ENCODE peak calls at places on chromosomes 2 and 18, in six cellular contexts. W, Z, E, O, N and G are unnamed samples.

GRCh38 chr2:67388680-67389079 is 8.5 kb upstream of the ETAA1 start:
- DNase-seq in W (no peak), Z (no peak), E (no peak), O (no peak), N (no peak), G (no peak)

GRCh38 chr2:26585966-26586365 is 55.2 kb downstream of the CIB4 start:
- DNase-seq in W (no peak), Z (no peak), E (no peak), O (no peak), N (no peak), G (no peak)

GRCh38 chr2:174931724-174932123 is 73.5 kb downstream of the CHN1 start:
- DNase-seq in W (no peak), Z (no peak), E (no peak), O (no peak), N (no peak), G (no peak)

GRCh38 chr2:102661846-102662245 is 42.5 kb downstream of the SLC9A2 start:
- DNase-seq in W (no peak), Z (no peak), E (no peak), O (no peak), N (no peak), G (no peak)

GRCh38 chr2:68769586-68770270 is 35.1 kb downstream of the ARHGAP25 start:
- DNase-seq in W (no peak), Z (no peak), E (no peak), O (no peak), N (no peak), G (no peak)

GRCh38 chr2:203594541-203594940 is 59.4 kb upstream of the RAPH1 start:
- DNase-seq in W (no peak), Z (no peak), E (no peak), O (no peak), N (no peak), G (no peak)

GRCh38 chr2:7288484-7288883 is 371.3 kb downstream of the RNF144A start:
- DNase-seq in W (no peak), Z (no peak), E (no peak), O (no peak), N (no peak), G (no peak)

GRCh38 chr2:233800231-233800630 is 22.1 kb downstream of the MROH2A start:
- DNase-seq in W (no peak), Z (no peak), E (no peak), O (no peak), N (no peak), G (no peak)

GRCh38 chr2:172710584-172711024 is 25.0 kb upstream of the RAPGEF4 start:
- DNase-seq in W (no peak), Z (peak; percentile 16), E (peak; percentile 44), O (peak; percentile 51), N (no peak), G (no peak)

GRCh38 chr2:130972410-130972809 is 120.8 kb downstream of the FAM168B start:
- DNase-seq in W (no peak), Z (no peak), E (peak; percentile 18), O (no peak), N (no peak), G (peak; percentile 75)

GRCh38 chr2:111946294-111947114 is 48.1 kb downstream of the MERTK start:
- DNase-seq in W (no peak), Z (no peak), E (no peak), O (no peak), N (no peak), G (no peak)

GRCh38 chr2:57890993-57891688 is 155.5 kb upstream of the VRK2 start:
- DNase-seq in W (no peak), Z (no peak), E (no peak), O (no peak), N (no peak), G (no peak)

GRCh38 chr2:35503311-35503710 is 852.3 kb upstream of the CRIM1 start:
- DNase-seq in W (no peak), Z (no peak), E (no peak), O (no peak), N (no peak), G (no peak)

GRCh38 chr18:45688834-45689233 is 35.1 kb upstream of the SLC14A1 start:
- DNase-seq in W (no peak), Z (peak; percentile 44), E (peak; percentile 85), O (no peak), N (peak; percentile 53), G (no peak)

GRCh38 chr2:143034292-143035074 is 94.7 kb upstream of the ARHGAP15 start:
- DNase-seq in W (no peak), Z (peak; percentile 80), E (peak; percentile 64), O (peak; percentile 74), N (peak; percentile 54), G (no peak)